ENCODE peak calls at places on chromosome 18, in ten cellular contexts. Y is transverse colon, L is ovary, P is stomach, I is breast epithelium, E is esophagus squamous epithelium, Z is thyroid gland, C is heart left ventricle, D is testis, T is IMR-90. U is an unnamed sample. For H3K4me1, the result is how much of the 10 kb centered on the place peaks cover.

GRCh38 chr18:10140928-10141327 is 227.1 kb downstream of the VAPA start:
- DNase-seq in I (no peak), P (peak), T (peak), D (no peak), L (no peak), C (no peak), Y (no peak), E (no peak), Z (no peak), U (peak)

GRCh38 chr18:13386891-13387801 is 168.6 kb downstream of the LDLRAD4 start:
- DNase-seq in Y (no peak), Z (no peak), P (no peak), E (no peak), L (no peak), I (no peak), D (no peak), T (no peak), C (no peak), U (no peak)

GRCh38 chr18:78601923-78602322 is 377.7 kb upstream of the SALL3 start:
- DNase-seq in I (no peak), T (no peak), D (no peak), Z (no peak), Y (no peak), C (no peak), P (no peak), E (no peak), L (no peak), U (no peak)

GRCh38 chr18:42712065-42712464 is 403.4 kb downstream of the RIT2 start:
- DNase-seq in C (no peak), D (no peak), L (no peak), Z (no peak), T (no peak), Y (no peak), I (no peak), E (no peak), P (no peak), U (no peak)

GRCh38 chr18:1353025-1353424 is 448.4 kb downstream of the ADCYAP1 start:
- DNase-seq in L (no peak), Z (no peak), I (no peak), D (no peak), Y (no peak), P (no peak), C (no peak), E (no peak), T (no peak), U (no peak)

GRCh38 chr18:45063246-45064038 is 382.8 kb downstream of the SETBP1 start:
- DNase-seq in I (no peak), C (no peak), D (no peak), T (no peak), E (no peak), P (no peak), Y (no peak), Z (no peak), L (no peak), U (no peak)

GRCh38 chr18:53070706-53071105 is 730.7 kb downstream of the DCC start:
- DNase-seq in E (no peak), L (no peak), C (no peak), D (no peak), T (no peak), Y (no peak), I (no peak), P (no peak), Z (no peak), U (no peak)

GRCh38 chr18:69220529-69220928 is 180.2 kb upstream of the DOK6 start:
- DNase-seq in D (no peak), P (no peak), I (no peak), E (no peak), L (no peak), Y (no peak), T (no peak), C (no peak), Z (no peak), U (no peak)

GRCh38 chr18:69186162-69186561 is 214.5 kb upstream of the DOK6 start:
- DNase-seq in Y (no peak), L (no peak), P (no peak), Z (no peak), I (no peak), C (no peak), T (no peak), E (no peak), D (no peak), U (no peak)

GRCh38 chr18:56532176-56532840 is 106.1 kb downstream of the TXNL1 start:
- DNase-seq in C (no peak), Y (no peak), L (no peak), P (no peak), D (no peak), E (no peak), I (no peak), Z (no peak), T (peak), U (no peak)

GRCh38 chr18:72419914-72420313 is 124.2 kb downstream of the CBLN2 start:
- DNase-seq in C (no peak), T (no peak), L (no peak), Y (no peak), Z (no peak), I (no peak), P (no peak), D (no peak), E (no peak), U (no peak)

GRCh38 chr18:5431836-5432575 is 111.8 kb downstream of the EPB41L3 start:
- DNase-seq in C (no peak), L (no peak), P (no peak), I (no peak), D (no peak), T (no peak), Z (no peak), E (no peak), Y (no peak), U (no peak)

GRCh38 chr18:3832211-3832610 is 382.2 kb downstream of the TGIF1 start:
- DNase-seq in E (no peak), D (no peak), P (no peak), L (no peak), T (no peak), I (no peak), C (no peak), Y (no peak), Z (no peak), U (no peak)

GRCh38 chr18:32753656-32754221 is 19.1 kb downstream of the KLHL14 start:
- DNase-seq in I (no peak), Z (no peak), D (no peak), C (no peak), E (no peak), Y (no peak), L (no peak), P (no peak), T (no peak), U (no peak)

GRCh38 chr18:34120294-34120693 is 104.4 kb downstream of the NOL4 start:
- DNase-seq in Y (no peak), Z (no peak), I (no peak), L (no peak), D (no peak), E (no peak), T (no peak), P (no peak), C (no peak), U (no peak)

GRCh38 chr18:39037925-39038324 is 1472.3 kb upstream of the CELF4 start:
- DNase-seq in E (no peak), T (no peak), Y (no peak), Z (no peak), P (no peak), D (no peak), L (no peak), C (no peak), I (no peak), U (no peak)

GRCh38 chr18:48815581-48816324 is 135.0 kb downstream of the SMAD7 start:
- DNase-seq in T (peak), D (no peak), Z (no peak), C (peak), P (no peak), E (no peak), L (no peak), Y (peak), I (no peak), U (no peak)

GRCh38 chr18:72762505-72763122 is 105.2 kb downstream of the NETO1 start:
- DNase-seq in Y (no peak), P (no peak), I (no peak), Z (no peak), D (no peak), C (no peak), L (no peak), T (peak), E (no peak), U (no peak)

GRCh38 chr18:67669993-67670671 is 153.6 kb upstream of the DSEL start:
- DNase-seq in T (peak), Y (no peak), P (no peak), C (no peak), D (no peak), I (no peak), L (no peak), Z (no peak), E (no peak), U (no peak)

GRCh38 chr18:35389095-35389618 is 12.0 kb upstream of the ZNF396 start:
- DNase-seq in L (no peak), T (peak), P (no peak), C (no peak), Z (peak), Y (no peak), E (no peak), I (no peak), D (no peak), U (no peak)

GRCh38 chr18:53560546-53560945 is 663.9 kb downstream of the MBD2 start:
- DNase-seq in I (no peak), L (no peak), T (no peak), Y (no peak), Z (no peak), E (no peak), C (no peak), D (no peak), P (no peak), U (no peak)

GRCh38 chr18:28820353-28820752 is 643.4 kb upstream of the CDH2 start:
- DNase-seq in I (no peak), D (no peak), C (no peak), L (no peak), E (no peak), P (no peak), Y (no peak), T (no peak), Z (no peak), U (no peak)

GRCh38 chr18:30903566-30903965 is 139.0 kb downstream of the DSC3 start:
- DNase-seq in E (no peak), T (no peak), Y (no peak), D (no peak), I (no peak), L (no peak), C (no peak), Z (no peak), P (no peak), U (no peak)

GRCh38 chr18:70151554-70152130 is 53.8 kb downstream of the RTTN start:
- DNase-seq in E (no peak), T (no peak), P (no peak), D (no peak), Y (no peak), I (no peak), Z (no peak), L (no peak), C (no peak), U (no peak)

GRCh38 chr18:31657823-31658669 is 26.3 kb downstream of the B4GALT6 start:
- DNase-seq in L (no peak), P (no peak), E (no peak), Z (no peak), D (no peak), C (no peak), T (no peak), I (no peak), Y (no peak), U (no peak)

GRCh38 chr18:62720766-62721613 is 5.6 kb downstream of the PHLPP1 start:
- DNase-seq in Y (no peak), T (no peak), P (no peak), C (no peak), I (no peak), Z (no peak), D (no peak), L (no peak), E (no peak), U (no peak)

GRCh38 chr18:78246588-78246987 is 733.0 kb upstream of the SALL3 start:
- DNase-seq in Z (no peak), Y (no peak), L (no peak), C (no peak), P (no peak), E (no peak), D (no peak), T (no peak), I (no peak), U (no peak)

GRCh38 chr18:813405-814071 is 1.5 kb upstream of the YES1 start:
- DNase-seq in T (no peak), L (no peak), C (no peak), P (no peak), E (no peak), Z (no peak), Y (no peak), D (no peak), I (no peak), U (no peak)

GRCh38 chr18:5530623-5531022 is 13.2 kb downstream of the EPB41L3 start:
- DNase-seq in Z (no peak), C (no peak), T (no peak), Y (no peak), E (no peak), I (no peak), L (no peak), D (no peak), P (no peak), U (peak)

GRCh38 chr18:78779996-78780718 is 199.5 kb upstream of the SALL3 start:
- DNase-seq in Y (peak), L (no peak), Z (no peak), I (no peak), E (no peak), T (no peak), D (no peak), C (no peak), P (peak), U (no peak)

GRCh38 chr18:46793565-46793964 is 36.7 kb upstream of the ST8SIA5 start:
- DNase-seq in T (no peak), Y (no peak), D (no peak), P (no peak), C (no peak), I (no peak), E (no peak), Z (no peak), L (no peak), U (no peak)

GRCh38 chr18:61398961-61399632 is 65.9 kb downstream of the CDH20 start:
- DNase-seq in E (no peak), C (no peak), Z (no peak), P (no peak), T (peak), D (no peak), Y (no peak), I (no peak), L (no peak), U (no peak)

GRCh38 chr18:7084080-7084765 is 33.4 kb downstream of the LAMA1 start:
- DNase-seq in E (no peak), I (no peak), D (no peak), P (no peak), C (no peak), T (peak), Y (no peak), Z (no peak), L (no peak), U (no peak)

GRCh38 chr18:7090771-7091170 is 26.8 kb downstream of the LAMA1 start:
- DNase-seq in P (no peak), E (no peak), Y (no peak), I (no peak), Z (no peak), L (no peak), T (peak), C (no peak), D (no peak), U (no peak)

GRCh38 chr18:7084766-7085080 is 32.9 kb downstream of the LAMA1 start:
- DNase-seq in L (no peak), D (no peak), E (no peak), T (peak), P (no peak), Y (no peak), Z (no peak), C (no peak), I (no peak), U (no peak)

GRCh38 chr18:7094432-7094831 is 23.2 kb downstream of the LAMA1 start:
- DNase-seq in D (no peak), Z (no peak), C (no peak), L (no peak), Y (no peak), I (no peak), E (no peak), P (no peak), T (no peak), U (no peak)

GRCh38 chr18:7089369-7089768 is 28.2 kb downstream of the LAMA1 start:
- DNase-seq in T (no peak), C (no peak), Z (no peak), E (no peak), D (no peak), I (no peak), Y (no peak), P (no peak), L (no peak), U (no peak)
- TF ChIP-seq POLR2A in T (no peak), C (no peak), Z (no peak), E (no peak), D (no peak), I (no peak), Y (no peak), P (no peak), L (no peak), U (no peak)

GRCh38 chr18:7637269-7637668 is 70.2 kb downstream of the PTPRM start:
- DNase-seq in Y (no peak), C (no peak), D (no peak), T (peak), L (no peak), I (no peak), P (no peak), E (no peak), Z (no peak), U (no peak)

GRCh38 chr18:7632152-7633098 is 65.3 kb downstream of the PTPRM start:
- DNase-seq in D (no peak), L (no peak), C (no peak), E (no peak), I (no peak), Z (no peak), T (no peak), Y (no peak), P (no peak), U (no peak)

GRCh38 chr18:7633171-7633570 is 66.1 kb downstream of the PTPRM start:
- DNase-seq in D (no peak), C (no peak), Y (no peak), T (no peak), E (no peak), I (no peak), Z (no peak), P (no peak), L (no peak), U (no peak)

GRCh38 chr18:7630731-7631442 is 63.8 kb downstream of the PTPRM start:
- DNase-seq in L (no peak), I (no peak), C (no peak), Z (no peak), P (no peak), E (no peak), T (no peak), Y (no peak), D (no peak), U (no peak)

DNA sequence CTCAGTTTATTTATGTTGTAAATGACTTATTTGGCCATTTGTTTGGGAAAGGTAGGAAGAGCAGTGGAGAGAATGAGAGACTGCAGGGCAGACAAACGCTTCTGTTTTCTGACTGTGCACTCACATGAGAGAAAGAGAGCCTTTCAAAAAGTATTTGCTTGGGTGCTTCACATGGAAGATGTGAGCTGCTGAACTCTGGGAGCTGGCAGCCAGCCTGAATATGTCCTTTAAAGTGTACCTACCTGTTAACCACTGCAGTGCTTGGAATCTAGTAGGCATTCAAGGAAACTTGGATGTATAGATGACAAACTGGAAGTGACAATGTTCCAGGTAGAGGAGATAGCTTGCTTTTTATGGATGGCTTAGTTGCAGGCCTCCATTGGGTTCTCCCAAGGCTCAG is 68.8 kb downstream of the PTPRM start:
- DNase-seq in Z (peak), L (no peak), I (no peak), P (no peak), Y (no peak), C (no peak), D (no peak), T (no peak), E (no peak), U (no peak)
- H3K4me1 ChIP-seq in Z (under half), L (under half), I (under half), P (under half), Y (under half), C (under half), D (under half), T (under half), E (under half), U (under half)

GRCh38 chr18:59695551-59695950 is 1.7 kb downstream of the CCBE1 start:
- DNase-seq in I (no peak), P (no peak), E (no peak), L (no peak), Y (no peak), Z (no peak), T (no peak), C (no peak), D (no peak), U (no peak)
- H3K4me3 ChIP-seq in I (no peak), P (peak), E (peak), L (peak), Y (peak), Z (no peak), T (peak), C (no peak), D (no peak), U (no peak)

DNA sequence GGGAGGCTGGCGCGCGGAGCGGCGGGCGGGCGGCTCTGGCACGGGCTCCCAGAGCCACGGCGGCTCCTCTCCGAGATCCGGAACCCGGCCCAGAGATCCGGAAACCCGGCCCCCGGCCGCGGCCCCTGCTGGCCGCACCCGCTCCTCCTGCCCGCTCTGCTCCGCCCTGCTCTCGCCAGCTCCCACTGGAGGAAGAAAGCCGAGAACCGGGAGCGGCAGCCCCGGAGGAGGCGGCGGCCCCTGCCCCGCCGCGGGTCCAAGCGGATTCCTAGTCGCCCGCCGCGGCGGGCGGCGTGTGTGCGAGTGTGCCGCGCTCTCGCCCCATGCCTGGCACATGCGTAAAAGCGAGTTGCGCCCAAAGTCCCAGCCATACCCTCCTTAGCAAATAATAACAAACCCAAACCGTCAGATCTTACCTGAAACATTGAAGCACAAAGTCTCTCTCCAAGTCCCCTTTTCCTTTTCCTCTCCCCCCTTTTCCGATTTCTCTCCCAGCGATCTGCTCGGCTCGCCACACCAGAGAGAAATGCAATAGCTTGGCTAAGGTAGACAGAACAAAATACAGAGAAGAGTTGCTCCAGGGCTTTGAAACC is 108.7 kb upstream of the KCTD1 start:
- DNase-seq in D (peak), T (peak), E (no peak), I (peak), Z (peak), C (peak), Y (peak), L (peak), P (peak), U (peak)
- TF ChIP-seq POLR2A in D (no peak), T (no peak), E (no peak), I (peak), Z (peak), C (no peak), Y (peak), L (no peak), P (no peak), U (peak)

GRCh38 chr18:57835904-57836303 is 32.8 kb upstream of the ATP8B1 start:
- DNase-seq in C (no peak), Z (no peak), D (no peak), Y (no peak), L (no peak), P (no peak), E (no peak), T (no peak), I (no peak), U (no peak)

GRCh38 chr18:57834616-57835015 is 31.5 kb upstream of the ATP8B1 start:
- DNase-seq in T (no peak), Z (no peak), Y (no peak), C (no peak), E (no peak), I (no peak), L (no peak), D (no peak), P (no peak), U (no peak)

GRCh38 chr18:57837917-57838548 is 34.9 kb upstream of the ATP8B1 start:
- DNase-seq in D (peak), T (peak), C (no peak), P (no peak), E (no peak), Z (peak), I (no peak), L (no peak), Y (no peak), U (no peak)

GRCh38 chr18:57833441-57834101 is 30.5 kb upstream of the ATP8B1 start:
- DNase-seq in E (no peak), T (peak), C (no peak), Z (no peak), I (no peak), Y (no peak), P (no peak), L (no peak), D (no peak), U (peak)

DNA sequence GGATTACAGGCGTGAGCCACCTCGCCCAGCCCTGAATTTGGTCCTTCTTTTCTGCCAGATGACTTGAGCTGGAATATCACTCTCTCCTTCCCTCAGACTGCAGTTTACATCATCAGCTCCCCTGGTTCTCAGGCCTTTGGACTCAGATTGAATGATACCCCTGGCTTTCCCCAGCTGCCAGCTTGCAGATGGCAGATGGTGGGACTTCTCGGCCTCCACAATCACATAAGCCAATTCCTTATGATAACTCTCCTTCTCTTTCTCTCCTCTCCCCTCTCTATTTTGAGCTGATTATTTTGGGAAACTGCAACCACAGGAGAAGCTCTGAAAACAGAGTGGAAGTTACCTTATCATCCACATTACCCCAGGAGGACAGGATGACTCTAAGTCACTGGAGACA is 33.4 kb upstream of the ATP8B1 start:
- DNase-seq in Y (no peak), L (no peak), I (no peak), T (no peak), D (no peak), Z (no peak), E (no peak), P (no peak), C (no peak), U (no peak)
- H3K4me1 ChIP-seq in Y (under half), L (under half), I (under half), T (under half), D (under half), Z (under half), E (under half), P (under half), C (under half), U (under half)